ENCODE peak calls at places on chromosomes 6 and 20, in four cellular contexts. One of them, this sample, is unnamed.

GRCh38 chr6:31952890-31953289 is 5.9 kb downstream of the NELFE start:
- DNase-seq in GM12878: no peak
- DNase-seq in K562: no peak
- DNase-seq in HepG2: no peak
- DNase-seq in this sample: no peak

GRCh38 chr6:138036955-138037592 is 70.1 kb downstream of the PERP start:
- DNase-seq in GM12878: no peak
- DNase-seq in K562: no peak
- DNase-seq in HepG2: no peak
- DNase-seq in this sample: no peak

GRCh38 chr6:21707527-21707926 is 114.0 kb downstream of the SOX4 start:
- DNase-seq in GM12878: no peak
- DNase-seq in K562: no peak
- DNase-seq in HepG2: no peak
- DNase-seq in this sample: no peak

GRCh38 chr6:110053395-110054240 is 75.5 kb downstream of the GPR6 start:
- DNase-seq in GM12878: no peak
- DNase-seq in K562: peak
- DNase-seq in HepG2: peak
- DNase-seq in this sample: peak

GRCh38 chr20:17928633-17929311 is 39.8 kb downstream of the SNX5 start:
- DNase-seq in GM12878: no peak
- DNase-seq in K562: no peak
- DNase-seq in HepG2: no peak
- DNase-seq in this sample: no peak

GRCh38 chr20:38658879-38659612 is 57.4 kb downstream of the ARHGAP40 start:
- DNase-seq in GM12878: no peak
- DNase-seq in K562: peak
- DNase-seq in HepG2: peak
- DNase-seq in this sample: peak

GRCh38 chr20:49303211-49303610 is 25.4 kb upstream of the ZNFX1 start:
- DNase-seq in GM12878: no peak
- DNase-seq in K562: no peak
- DNase-seq in HepG2: no peak
- DNase-seq in this sample: no peak

GRCh38 chr6:16168858-16169257 is 40.0 kb downstream of the MYLIP start:
- DNase-seq in GM12878: peak
- DNase-seq in K562: peak
- DNase-seq in HepG2: peak
- DNase-seq in this sample: no peak

GRCh38 chr6:40848038-40848437 is 191.0 kb downstream of the UNC5CL start:
- DNase-seq in GM12878: no peak
- DNase-seq in K562: no peak
- DNase-seq in HepG2: no peak
- DNase-seq in this sample: no peak

GRCh38 chr6:6916598-6916997 is 191.2 kb upstream of the RREB1 start:
- DNase-seq in GM12878: no peak
- DNase-seq in K562: no peak
- DNase-seq in HepG2: no peak
- DNase-seq in this sample: no peak

GRCh38 chr20:1875762-1876161 is 19.4 kb upstream of the SIRPA start:
- DNase-seq in GM12878: no peak
- DNase-seq in K562: no peak
- DNase-seq in HepG2: no peak
- DNase-seq in this sample: no peak

GRCh38 chr20:25041813-25042530 is 16.0 kb downstream of the ACSS1 start:
- DNase-seq in GM12878: no peak
- DNase-seq in K562: no peak
- DNase-seq in HepG2: no peak
- DNase-seq in this sample: no peak

GRCh38 chr6:14706378-14706929 is 539.4 kb upstream of the JARID2 start:
- DNase-seq in GM12878: no peak
- DNase-seq in K562: peak
- DNase-seq in HepG2: no peak
- DNase-seq in this sample: no peak

GRCh38 chr6:69974193-69974592 is 107.8 kb downstream of the COL19A1 start:
- DNase-seq in GM12878: no peak
- DNase-seq in K562: peak
- DNase-seq in HepG2: no peak
- DNase-seq in this sample: no peak

GRCh38 chr6:126716826-126717514 is 377.1 kb downstream of the CENPW start:
- DNase-seq in GM12878: no peak
- DNase-seq in K562: no peak
- DNase-seq in HepG2: no peak
- DNase-seq in this sample: peak

GRCh38 chr6:143060806-143061596 is at the start of gene AIG1:
- DNase-seq in GM12878: no peak
- DNase-seq in K562: peak
- DNase-seq in HepG2: no peak
- DNase-seq in this sample: no peak

GRCh38 chr6:28496099-28496779 is 19.4 kb downstream of the GPX6 start:
- DNase-seq in GM12878: no peak
- DNase-seq in K562: no peak
- DNase-seq in HepG2: peak
- DNase-seq in this sample: no peak

GRCh38 chr6:44668391-44668930 is 281.0 kb downstream of the CDC5L start:
- DNase-seq in GM12878: no peak
- DNase-seq in K562: no peak
- DNase-seq in HepG2: no peak
- DNase-seq in this sample: no peak

GRCh38 chr6:133240511-133241087 is 558 bp upstream of the EYA4 start:
- DNase-seq in GM12878: no peak
- DNase-seq in K562: no peak
- DNase-seq in HepG2: no peak
- DNase-seq in this sample: peak

GRCh38 chr6:81562169-81562568 is 190.3 kb downstream of the TENT5A start:
- DNase-seq in GM12878: no peak
- DNase-seq in K562: no peak
- DNase-seq in HepG2: peak
- DNase-seq in this sample: peak

GRCh38 chr20:9510926-9511325 is 3.5 kb upstream of the LAMP5 start:
- DNase-seq in GM12878: peak
- DNase-seq in K562: no peak
- DNase-seq in HepG2: no peak
- DNase-seq in this sample: no peak

GRCh38 chr6:46909371-46909770 is 12.4 kb downstream of the ADGRF5 start:
- DNase-seq in GM12878: no peak
- DNase-seq in K562: no peak
- DNase-seq in HepG2: no peak
- DNase-seq in this sample: no peak

GRCh38 chr6:2594868-2595267 is 155.9 kb downstream of the MYLK4 start:
- DNase-seq in GM12878: no peak
- DNase-seq in K562: no peak
- DNase-seq in HepG2: no peak
- DNase-seq in this sample: no peak

GRCh38 chr6:2593167-2593566 is 157.6 kb downstream of the MYLK4 start:
- DNase-seq in GM12878: no peak
- DNase-seq in K562: no peak
- DNase-seq in HepG2: no peak
- DNase-seq in this sample: no peak

GRCh38 chr6:2583459-2583858 is 167.3 kb downstream of the MYLK4 start:
- DNase-seq in GM12878: no peak
- DNase-seq in K562: no peak
- DNase-seq in HepG2: no peak
- DNase-seq in this sample: no peak

GRCh38 chr6:2589171-2589661 is 161.5 kb downstream of the MYLK4 start:
- DNase-seq in GM12878: no peak
- DNase-seq in K562: no peak
- DNase-seq in HepG2: peak
- DNase-seq in this sample: no peak
- TF ChIP-seq TARDBP in GM12878: no peak
- TF ChIP-seq TARDBP in K562: no peak
- TF ChIP-seq TARDBP in HepG2: no peak
- TF ChIP-seq TARDBP in this sample: no peak

DNA sequence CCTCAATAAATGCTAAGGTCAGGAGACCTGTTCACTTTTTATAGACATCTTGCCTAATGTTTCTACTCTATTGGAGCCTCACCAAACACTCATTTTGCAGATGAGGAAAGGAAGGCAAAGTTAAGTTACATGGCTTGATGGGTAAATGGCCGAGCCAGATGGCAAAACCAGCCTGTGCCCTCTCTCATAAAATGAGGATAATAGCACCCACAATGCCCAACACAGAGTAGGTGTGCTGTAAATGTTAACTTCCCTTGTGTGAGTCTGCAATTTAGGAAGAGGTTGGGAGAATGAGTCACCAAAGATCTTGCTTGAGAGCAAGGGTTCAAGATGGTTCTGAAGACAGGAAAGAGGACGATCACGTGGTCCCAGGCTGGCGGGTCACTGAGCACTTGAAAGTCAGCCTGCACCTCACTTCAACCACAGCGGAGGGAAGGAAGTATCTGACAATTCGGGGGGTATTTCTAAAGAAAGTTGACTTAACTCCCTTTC is 3.3 kb downstream of the KCNK5 start:
- DNase-seq in GM12878: peak
- DNase-seq in K562: peak
- DNase-seq in HepG2: no peak
- DNase-seq in this sample: no peak
- TF ChIP-seq TARDBP in GM12878: no peak
- TF ChIP-seq TARDBP in K562: no peak
- TF ChIP-seq TARDBP in HepG2: no peak
- TF ChIP-seq TARDBP in this sample: no peak

DNA sequence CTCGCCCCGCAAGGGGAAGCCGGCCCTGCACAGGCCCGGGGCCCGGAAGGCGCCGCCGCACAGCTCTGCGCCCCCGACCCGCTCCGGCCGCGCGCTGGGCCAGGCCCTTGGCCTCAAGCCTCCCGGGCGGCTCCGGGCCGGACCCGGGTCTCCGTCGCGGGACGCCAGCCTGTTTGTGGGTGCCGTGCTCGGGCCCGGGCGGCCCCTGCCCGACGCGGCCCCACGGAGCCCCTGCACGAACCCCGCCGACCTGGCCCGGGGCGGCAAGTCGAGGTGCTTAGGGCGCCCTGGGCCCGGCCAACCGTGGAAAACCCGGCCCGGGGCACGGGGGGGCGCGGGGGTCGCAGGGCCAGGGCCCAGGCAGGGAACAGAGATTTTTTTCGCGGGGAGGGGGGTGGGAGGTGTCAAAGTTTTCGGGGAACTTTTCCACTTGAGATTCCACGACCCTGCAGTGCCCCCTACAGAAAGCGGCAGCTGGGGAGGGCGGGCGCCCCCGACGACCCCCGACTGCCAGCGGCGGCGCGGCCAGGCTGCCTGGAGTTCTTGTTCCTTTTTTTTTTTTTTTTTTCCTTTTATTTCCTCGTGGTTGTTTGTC is 805 bp upstream of the STX16 start:
- DNase-seq in GM12878: no peak
- DNase-seq in K562: no peak
- DNase-seq in HepG2: no peak
- DNase-seq in this sample: no peak
- TF ChIP-seq TARDBP in GM12878: no peak
- TF ChIP-seq TARDBP in K562: no peak
- TF ChIP-seq TARDBP in HepG2: no peak
- TF ChIP-seq TARDBP in this sample: no peak

GRCh38 chr6:160995271-160995670 is 3.7 kb downstream of the MAP3K4 start:
- DNase-seq in GM12878: no peak
- DNase-seq in K562: no peak
- DNase-seq in HepG2: no peak
- DNase-seq in this sample: no peak
- TF ChIP-seq TARDBP in GM12878: no peak
- TF ChIP-seq TARDBP in K562: no peak
- TF ChIP-seq TARDBP in HepG2: no peak
- TF ChIP-seq TARDBP in this sample: no peak